ENCODE peak calls at places on chromosome 5, in ten cellular contexts. One of them, this sample, is unnamed. For H3K4me1 and H3K27me3, the result is how much of the 10 kb centered on the place peaks cover.

GRCh38 chr5:151383011-151383410 is 35.7 kb upstream of the SLC36A2 start:
- DNase-seq in neuronal stem cell: no peak
- DNase-seq in tibial artery: no peak
- DNase-seq in effector memory CD4-positive, alpha-beta T cell: no peak
- DNase-seq in psoas muscle: peak
- DNase-seq in Panc1: no peak
- DNase-seq in small intestine: no peak
- DNase-seq in fibroblast of lung: no peak
- DNase-seq in DND-41: no peak
- DNase-seq in transverse colon: no peak
- DNase-seq in this sample: no peak

GRCh38 chr5:72032769-72033168 is 74.5 kb upstream of the MAP1B start:
- DNase-seq in neuronal stem cell: peak
- DNase-seq in tibial artery: no peak
- DNase-seq in effector memory CD4-positive, alpha-beta T cell: no peak
- DNase-seq in psoas muscle: no peak
- DNase-seq in Panc1: no peak
- DNase-seq in small intestine: no peak
- DNase-seq in fibroblast of lung: no peak
- DNase-seq in DND-41: no peak
- DNase-seq in transverse colon: no peak
- DNase-seq in this sample: no peak

GRCh38 chr5:157442989-157443619 is 16.9 kb upstream of the NIPAL4 start:
- DNase-seq in neuronal stem cell: no peak
- DNase-seq in tibial artery: no peak
- DNase-seq in effector memory CD4-positive, alpha-beta T cell: no peak
- DNase-seq in psoas muscle: no peak
- DNase-seq in Panc1: no peak
- DNase-seq in small intestine: no peak
- DNase-seq in fibroblast of lung: no peak
- DNase-seq in DND-41: no peak
- DNase-seq in transverse colon: no peak
- DNase-seq in this sample: no peak

GRCh38 chr5:157167219-157167621 is 1.2 kb upstream of the GARIN3 start:
- DNase-seq in neuronal stem cell: no peak
- DNase-seq in tibial artery: no peak
- DNase-seq in effector memory CD4-positive, alpha-beta T cell: no peak
- DNase-seq in psoas muscle: no peak
- DNase-seq in Panc1: no peak
- DNase-seq in small intestine: no peak
- DNase-seq in fibroblast of lung: no peak
- DNase-seq in DND-41: no peak
- DNase-seq in transverse colon: no peak
- DNase-seq in this sample: no peak

GRCh38 chr5:141521244-141521781 is 32.4 kb downstream of the PCDHGC5 start:
- DNase-seq in neuronal stem cell: peak
- DNase-seq in tibial artery: no peak
- DNase-seq in effector memory CD4-positive, alpha-beta T cell: no peak
- DNase-seq in psoas muscle: no peak
- DNase-seq in Panc1: peak
- DNase-seq in small intestine: peak
- DNase-seq in fibroblast of lung: peak
- DNase-seq in DND-41: no peak
- DNase-seq in transverse colon: peak
- DNase-seq in this sample: no peak

GRCh38 chr5:92548351-92548750 is 1032.7 kb downstream of the NR2F1-AS1 start:
- DNase-seq in neuronal stem cell: no peak
- DNase-seq in tibial artery: no peak
- DNase-seq in effector memory CD4-positive, alpha-beta T cell: no peak
- DNase-seq in psoas muscle: no peak
- DNase-seq in Panc1: no peak
- DNase-seq in small intestine: no peak
- DNase-seq in fibroblast of lung: peak
- DNase-seq in DND-41: no peak
- DNase-seq in transverse colon: no peak
- DNase-seq in this sample: no peak

GRCh38 chr5:95647331-95647659 is 718 bp downstream of the RFESD start:
- DNase-seq in neuronal stem cell: no peak
- DNase-seq in tibial artery: no peak
- DNase-seq in effector memory CD4-positive, alpha-beta T cell: no peak
- DNase-seq in psoas muscle: no peak
- DNase-seq in Panc1: no peak
- DNase-seq in small intestine: no peak
- DNase-seq in fibroblast of lung: peak
- DNase-seq in DND-41: no peak
- DNase-seq in transverse colon: no peak
- DNase-seq in this sample: no peak

GRCh38 chr5:56751914-56752313 is 63.4 kb upstream of the MAP3K1 start:
- DNase-seq in neuronal stem cell: no peak
- DNase-seq in tibial artery: no peak
- DNase-seq in effector memory CD4-positive, alpha-beta T cell: no peak
- DNase-seq in psoas muscle: no peak
- DNase-seq in Panc1: no peak
- DNase-seq in small intestine: no peak
- DNase-seq in fibroblast of lung: no peak
- DNase-seq in DND-41: no peak
- DNase-seq in transverse colon: no peak
- DNase-seq in this sample: no peak

GRCh38 chr5:111697215-111697614 is 59.8 kb downstream of the NREP start:
- DNase-seq in neuronal stem cell: no peak
- DNase-seq in tibial artery: no peak
- DNase-seq in effector memory CD4-positive, alpha-beta T cell: no peak
- DNase-seq in psoas muscle: no peak
- DNase-seq in Panc1: no peak
- DNase-seq in small intestine: no peak
- DNase-seq in fibroblast of lung: peak
- DNase-seq in DND-41: no peak
- DNase-seq in transverse colon: no peak
- DNase-seq in this sample: no peak

GRCh38 chr5:27144456-27144855 is 106.1 kb upstream of the CDH9 start:
- DNase-seq in neuronal stem cell: no peak
- DNase-seq in tibial artery: no peak
- DNase-seq in effector memory CD4-positive, alpha-beta T cell: no peak
- DNase-seq in psoas muscle: no peak
- DNase-seq in Panc1: no peak
- DNase-seq in small intestine: no peak
- DNase-seq in fibroblast of lung: no peak
- DNase-seq in DND-41: no peak
- DNase-seq in transverse colon: no peak
- DNase-seq in this sample: no peak

GRCh38 chr5:52987711-52988329 is 1.3 kb upstream of the ITGA2 start:
- DNase-seq in neuronal stem cell: no peak
- DNase-seq in tibial artery: no peak
- DNase-seq in effector memory CD4-positive, alpha-beta T cell: no peak
- DNase-seq in psoas muscle: no peak
- DNase-seq in Panc1: peak
- DNase-seq in small intestine: peak
- DNase-seq in fibroblast of lung: no peak
- DNase-seq in DND-41: no peak
- DNase-seq in transverse colon: no peak
- DNase-seq in this sample: no peak

GRCh38 chr5:149240354-149240998 is 31.2 kb upstream of the AFAP1L1 start:
- DNase-seq in neuronal stem cell: no peak
- DNase-seq in tibial artery: no peak
- DNase-seq in effector memory CD4-positive, alpha-beta T cell: peak
- DNase-seq in psoas muscle: peak
- DNase-seq in Panc1: no peak
- DNase-seq in small intestine: peak
- DNase-seq in fibroblast of lung: no peak
- DNase-seq in DND-41: no peak
- DNase-seq in transverse colon: peak
- DNase-seq in this sample: peak

GRCh38 chr5:53479045-53479655 is 1.3 kb upstream of the FST start:
- DNase-seq in neuronal stem cell: no peak
- DNase-seq in tibial artery: no peak
- DNase-seq in effector memory CD4-positive, alpha-beta T cell: no peak
- DNase-seq in psoas muscle: no peak
- DNase-seq in Panc1: no peak
- DNase-seq in small intestine: no peak
- DNase-seq in fibroblast of lung: no peak
- DNase-seq in DND-41: no peak
- DNase-seq in transverse colon: no peak
- DNase-seq in this sample: no peak

GRCh38 chr5:135213466-135214239 is 179.6 kb upstream of the PITX1 start:
- DNase-seq in neuronal stem cell: no peak
- DNase-seq in tibial artery: peak
- DNase-seq in effector memory CD4-positive, alpha-beta T cell: no peak
- DNase-seq in psoas muscle: no peak
- DNase-seq in Panc1: no peak
- DNase-seq in small intestine: no peak
- DNase-seq in fibroblast of lung: no peak
- DNase-seq in DND-41: no peak
- DNase-seq in transverse colon: no peak
- DNase-seq in this sample: peak

GRCh38 chr5:126394211-126394828 is 28.9 kb upstream of the GRAMD2B start:
- DNase-seq in neuronal stem cell: no peak
- DNase-seq in tibial artery: no peak
- DNase-seq in effector memory CD4-positive, alpha-beta T cell: no peak
- DNase-seq in psoas muscle: no peak
- DNase-seq in Panc1: no peak
- DNase-seq in small intestine: no peak
- DNase-seq in fibroblast of lung: no peak
- DNase-seq in DND-41: no peak
- DNase-seq in transverse colon: no peak
- DNase-seq in this sample: no peak

GRCh38 chr5:60945760-60946253 is 802 bp downstream of the NDUFAF2 start:
- DNase-seq in neuronal stem cell: peak
- DNase-seq in tibial artery: peak
- DNase-seq in effector memory CD4-positive, alpha-beta T cell: no peak
- DNase-seq in psoas muscle: peak
- DNase-seq in Panc1: no peak
- DNase-seq in small intestine: peak
- DNase-seq in fibroblast of lung: peak
- DNase-seq in DND-41: peak
- DNase-seq in transverse colon: no peak
- DNase-seq in this sample: peak

GRCh38 chr5:110351451-110351850 is 375.0 kb downstream of the TMEM232 start:
- DNase-seq in neuronal stem cell: no peak
- DNase-seq in tibial artery: no peak
- DNase-seq in effector memory CD4-positive, alpha-beta T cell: no peak
- DNase-seq in psoas muscle: no peak
- DNase-seq in Panc1: no peak
- DNase-seq in small intestine: no peak
- DNase-seq in fibroblast of lung: no peak
- DNase-seq in DND-41: no peak
- DNase-seq in transverse colon: no peak
- DNase-seq in this sample: no peak

DNA sequence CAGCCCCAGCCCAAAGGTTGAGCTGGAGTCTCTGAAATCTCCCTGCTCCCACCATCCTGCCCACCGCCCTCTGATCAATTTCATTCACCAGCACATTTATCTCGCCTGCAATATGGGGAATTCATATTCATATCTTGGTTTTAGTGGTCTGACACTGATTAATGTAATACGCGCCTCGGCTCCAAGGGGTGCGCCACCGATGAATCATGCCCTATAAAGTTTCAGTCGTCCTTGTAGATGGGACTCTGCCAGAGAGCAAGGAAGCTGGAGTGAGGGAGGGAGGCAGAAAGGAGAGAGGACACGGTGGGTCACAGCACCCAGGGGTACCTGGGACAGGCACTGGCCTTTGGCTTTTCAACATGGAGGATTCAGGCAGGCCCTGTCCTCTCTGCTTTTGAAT is 8.9 kb downstream of the IRX1 start:
- DNase-seq in neuronal stem cell: no peak
- DNase-seq in tibial artery: no peak
- DNase-seq in effector memory CD4-positive, alpha-beta T cell: no peak
- DNase-seq in psoas muscle: no peak
- DNase-seq in Panc1: no peak
- DNase-seq in small intestine: no peak
- DNase-seq in fibroblast of lung: no peak
- DNase-seq in DND-41: no peak
- DNase-seq in transverse colon: no peak
- DNase-seq in this sample: no peak
- H3K4me1 ChIP-seq in neuronal stem cell: under half
- H3K4me1 ChIP-seq in tibial artery: under half
- H3K4me1 ChIP-seq in effector memory CD4-positive, alpha-beta T cell: under half
- H3K4me1 ChIP-seq in psoas muscle: under half
- H3K4me1 ChIP-seq in Panc1: under half
- H3K4me1 ChIP-seq in small intestine: under half
- H3K4me1 ChIP-seq in fibroblast of lung: under half
- H3K4me1 ChIP-seq in DND-41: under half
- H3K4me1 ChIP-seq in transverse colon: under half
- H3K4me1 ChIP-seq in this sample: under half

GRCh38 chr5:17252543-17252942 is 35.1 kb downstream of the BASP1 start:
- DNase-seq in neuronal stem cell: no peak
- DNase-seq in tibial artery: no peak
- DNase-seq in effector memory CD4-positive, alpha-beta T cell: no peak
- DNase-seq in psoas muscle: no peak
- DNase-seq in Panc1: no peak
- DNase-seq in small intestine: no peak
- DNase-seq in fibroblast of lung: no peak
- DNase-seq in DND-41: no peak
- DNase-seq in transverse colon: no peak
- DNase-seq in this sample: no peak
- H3K27ac ChIP-seq in neuronal stem cell: no peak
- H3K27ac ChIP-seq in tibial artery: no peak
- H3K27ac ChIP-seq in effector memory CD4-positive, alpha-beta T cell: no peak
- H3K27ac ChIP-seq in psoas muscle: no peak
- H3K27ac ChIP-seq in Panc1: peak
- H3K27ac ChIP-seq in small intestine: no peak
- H3K27ac ChIP-seq in fibroblast of lung: no peak
- H3K27ac ChIP-seq in DND-41: no peak
- H3K27ac ChIP-seq in transverse colon: no peak
- H3K27ac ChIP-seq in this sample: no peak

DNA sequence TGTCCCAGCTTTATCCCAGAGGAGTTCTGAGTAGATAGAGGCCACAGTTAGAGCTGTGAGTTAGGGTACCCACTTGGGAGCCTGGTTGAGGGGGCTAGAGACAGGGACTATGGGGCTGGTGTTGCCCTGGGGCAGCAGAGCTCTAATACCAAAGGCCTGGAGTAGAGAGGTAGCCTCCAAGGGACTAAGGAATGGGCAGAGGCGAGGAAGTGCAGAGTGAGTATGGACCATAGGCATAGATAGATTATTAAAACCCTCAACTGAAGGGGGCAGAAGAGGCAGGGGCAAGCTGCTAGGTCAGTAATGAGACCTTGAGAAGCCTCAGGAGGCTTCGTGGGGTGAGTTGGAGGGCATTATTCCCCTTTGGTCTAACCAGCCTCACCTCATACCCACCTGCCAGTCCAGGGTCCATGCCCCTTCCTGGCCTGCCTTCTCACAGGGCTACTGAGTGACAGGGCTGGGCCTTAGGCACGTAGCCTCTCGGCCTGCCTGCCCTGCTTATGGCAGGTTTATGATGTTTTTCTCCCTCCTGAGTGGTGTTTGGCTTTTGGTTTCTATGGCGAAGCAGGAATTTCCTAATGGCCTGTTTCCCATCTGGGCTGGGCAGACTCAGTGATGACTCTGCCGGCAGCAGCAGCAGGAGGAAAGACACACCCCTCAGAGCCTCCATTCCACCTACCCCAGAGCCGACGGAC is 8.0 kb downstream of the PDLIM4 start:
- DNase-seq in neuronal stem cell: no peak
- DNase-seq in tibial artery: peak
- DNase-seq in effector memory CD4-positive, alpha-beta T cell: no peak
- DNase-seq in psoas muscle: peak
- DNase-seq in Panc1: no peak
- DNase-seq in small intestine: peak
- DNase-seq in fibroblast of lung: peak
- DNase-seq in DND-41: no peak
- DNase-seq in transverse colon: peak
- DNase-seq in this sample: peak
- H3K27me3 ChIP-seq in neuronal stem cell: under half
- H3K27me3 ChIP-seq in tibial artery: under half
- H3K27me3 ChIP-seq in effector memory CD4-positive, alpha-beta T cell: under half
- H3K27me3 ChIP-seq in psoas muscle: under half
- H3K27me3 ChIP-seq in Panc1: under half
- H3K27me3 ChIP-seq in small intestine: under half
- H3K27me3 ChIP-seq in fibroblast of lung: under half
- H3K27me3 ChIP-seq in DND-41: under half
- H3K27me3 ChIP-seq in transverse colon: under half
- H3K27me3 ChIP-seq in this sample: under half

GRCh38 chr5:34587355-34588241 is 68.5 kb upstream of the RAI14 start:
- DNase-seq in neuronal stem cell: no peak
- DNase-seq in tibial artery: no peak
- DNase-seq in effector memory CD4-positive, alpha-beta T cell: no peak
- DNase-seq in psoas muscle: no peak
- DNase-seq in Panc1: peak
- DNase-seq in small intestine: no peak
- DNase-seq in fibroblast of lung: peak
- DNase-seq in DND-41: no peak
- DNase-seq in transverse colon: no peak
- DNase-seq in this sample: no peak
- H3K4me1 ChIP-seq in neuronal stem cell: under half
- H3K4me1 ChIP-seq in tibial artery: under half
- H3K4me1 ChIP-seq in effector memory CD4-positive, alpha-beta T cell: under half
- H3K4me1 ChIP-seq in psoas muscle: under half
- H3K4me1 ChIP-seq in Panc1: under half
- H3K4me1 ChIP-seq in small intestine: under half
- H3K4me1 ChIP-seq in fibroblast of lung: under half
- H3K4me1 ChIP-seq in DND-41: under half
- H3K4me1 ChIP-seq in transverse colon: under half
- H3K4me1 ChIP-seq in this sample: under half